ENCODE peak calls at places on chromosomes 13 and 19, in nine cellular contexts. O is brain microvascular endothelial cell, U is uterus, I is bronchial epithelial cell, S is BJ, R is neuronal stem cell, L is right atrium auricular region, A is cardiac muscle cell, W is IMR-90. G is an unnamed sample.

GRCh38 chr13:37198629-37199028 is 93.2 kb upstream of the CSNK1A1L start:
- DNase-seq in O (no peak), U (no peak), I (no peak), S (no peak), R (peak; percentile 8), L (no peak), A (no peak), W (no peak), G (no peak)

GRCh38 chr19:49442354-49442753 is 1.0 kb upstream of the SLC17A7 start:
- DNase-seq in O (no peak), U (peak; percentile 70), I (no peak), S (no peak), R (no peak), L (peak; percentile 73), A (no peak), W (no peak), G (no peak)

GRCh38 chr19:37594982-37595382 is 306 bp downstream of the ZNF540 start:
- DNase-seq in O (peak; percentile 54), U (peak; percentile 57), I (no peak), S (no peak), R (no peak), L (peak; percentile 83), A (no peak), W (peak; percentile 58), G (no peak)

GRCh38 chr19:17751103-17751911 is at the start of gene FCHO1:
- DNase-seq in O (no peak), U (no peak), I (no peak), S (no peak), R (no peak), L (no peak), A (no peak), W (no peak), G (no peak)

GRCh38 chr13:31409678-31410356 is 210.0 kb downstream of the B3GLCT start:
- DNase-seq in O (no peak), U (no peak), I (peak; percentile 23), S (no peak), R (no peak), L (no peak), A (no peak), W (no peak), G (no peak)

GRCh38 chr19:15464394-15465385 is at the start of gene RASAL3:
- DNase-seq in O (no peak), U (no peak), I (no peak), S (no peak), R (no peak), L (no peak), A (no peak), W (no peak), G (no peak)

GRCh38 chr13:39892731-39893293 is 237.3 kb downstream of the COG6 start:
- DNase-seq in O (no peak), U (peak; percentile 51), I (no peak), S (no peak), R (no peak), L (no peak), A (no peak), W (no peak), G (no peak)

GRCh38 chr13:98349731-98350305 is 172.7 kb upstream of the RNF113B start:
- DNase-seq in O (no peak), U (no peak), I (no peak), S (no peak), R (no peak), L (no peak), A (peak; percentile 57), W (no peak), G (peak; percentile 66)

GRCh38 chr13:99749627-99750026 is 221.9 kb downstream of the ZIC5 start:
- DNase-seq in O (peak; percentile 3), U (no peak), I (no peak), S (no peak), R (no peak), L (no peak), A (no peak), W (no peak), G (no peak)

GRCh38 chr13:100156786-100157185 is 67.9 kb downstream of the PCCA start:
- DNase-seq in O (no peak), U (no peak), I (peak; percentile 83), S (no peak), R (no peak), L (no peak), A (no peak), W (no peak), G (no peak)

GRCh38 chr19:1054102-1055027 is 12.6 kb upstream of the ARHGAP45 start:
- DNase-seq in O (no peak), U (no peak), I (no peak), S (no peak), R (no peak), L (no peak), A (no peak), W (no peak), G (no peak)

GRCh38 chr13:113836917-113837553 is 26.8 kb downstream of the GAS6 start:
- DNase-seq in O (peak; percentile 81), U (peak; percentile 79), I (peak; percentile 91), S (peak; percentile 80), R (no peak), L (peak; percentile 78), A (peak; percentile 60), W (peak; percentile 85), G (no peak)

GRCh38 chr13:93254775-93255174 is 28.2 kb downstream of the GPC6 start:
- DNase-seq in O (no peak), U (no peak), I (no peak), S (no peak), R (no peak), L (no peak), A (no peak), W (no peak), G (no peak)

GRCh38 chr13:107753748-107754147 is 461.6 kb downstream of the LIG4 start:
- DNase-seq in O (no peak), U (no peak), I (no peak), S (no peak), R (no peak), L (no peak), A (no peak), W (no peak), G (no peak)

GRCh38 chr19:35609881-35610353 is 2.6 kb upstream of the HAUS5 start:
- DNase-seq in O (no peak), U (no peak), I (no peak), S (no peak), R (no peak), L (no peak), A (no peak), W (no peak), G (no peak)

GRCh38 chr19:13995017-13995728 is 10.9 kb downstream of the RFX1 start:
- DNase-seq in O (no peak), U (no peak), I (no peak), S (peak; percentile 29), R (no peak), L (no peak), A (no peak), W (peak; percentile 43), G (no peak)

GRCh38 chr19:12757544-12758274 is 6.1 kb downstream of the BEST2 start:
- DNase-seq in O (peak; percentile 71), U (peak; percentile 73), I (peak; percentile 40), S (no peak), R (peak; percentile 80), L (peak; percentile 73), A (peak; percentile 76), W (peak; percentile 61), G (peak; percentile 83)

GRCh38 chr13:60663788-60664187 is 266.8 kb downstream of the TDRD3 start:
- DNase-seq in O (no peak), U (no peak), I (no peak), S (no peak), R (no peak), L (no peak), A (no peak), W (no peak), G (no peak)

GRCh38 chr13:45500492-45501174 is 35.9 kb downstream of the COG3 start:
- DNase-seq in O (peak; percentile 88), U (no peak), I (peak; percentile 71), S (peak; percentile 69), R (no peak), L (no peak), A (no peak), W (peak; percentile 96), G (no peak)
- H3K4me3 ChIP-seq in O (no peak overlapping the region), U (no peak overlapping the region), I (no peak overlapping the region), S (no peak overlapping the region), R (no peak overlapping the region), L (no peak overlapping the region), A (no peak overlapping the region), W (no peak overlapping the region), G (no peak overlapping the region)

DNA sequence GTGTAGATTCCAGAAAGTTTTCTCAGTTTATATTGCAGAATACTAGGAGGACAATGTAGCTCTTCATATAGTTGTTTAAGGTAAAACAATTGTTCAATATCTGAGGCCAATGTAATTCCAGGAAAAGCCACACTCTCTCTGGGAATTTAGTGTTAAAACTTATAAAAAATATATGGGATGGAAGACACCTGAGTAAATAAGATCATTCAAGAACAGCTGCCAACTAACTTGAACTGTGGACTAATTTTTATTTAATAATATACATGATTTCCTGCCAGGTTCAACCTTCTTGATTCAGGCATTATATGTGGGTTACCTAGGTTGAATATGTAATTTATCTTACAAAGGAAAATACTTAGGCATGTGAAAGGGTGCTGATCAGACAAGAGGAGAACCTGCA is 841.1 kb upstream of the PRR20A start:
- DNase-seq in O (no peak), U (no peak), I (no peak), S (no peak), R (no peak), L (no peak), A (no peak), W (no peak), G (no peak)
- H3K27me3 ChIP-seq in O (no peaks in the 10 kb centered on the region), U (no peaks in the 10 kb centered on the region), I (no peaks in the 10 kb centered on the region), S (no peaks in the 10 kb centered on the region), R (no peaks in the 10 kb centered on the region), L (no peaks in the 10 kb centered on the region), A (no peaks in the 10 kb centered on the region), W (no peaks in the 10 kb centered on the region), G (no peaks in the 10 kb centered on the region)

GRCh38 chr19:56596676-56597075 is 1.6 kb downstream of the ZNF71 start:
- DNase-seq in O (no peak), U (no peak), I (no peak), S (no peak), R (no peak), L (no peak), A (no peak), W (no peak), G (no peak)
- H3K4me3 ChIP-seq in O (no peak overlapping the region), U (no peak overlapping the region), I (no peak overlapping the region), S (no peak overlapping the region), R (no peak overlapping the region), L (no peak overlapping the region), A (no peak overlapping the region), W (no peak overlapping the region), G (no peak overlapping the region)

GRCh38 chr19:54426291-54426918 is 11.1 kb downstream of the TTYH1 start:
- DNase-seq in O (no peak), U (no peak), I (no peak), S (no peak), R (no peak), L (no peak), A (no peak), W (no peak), G (no peak)
- H3K27me3 ChIP-seq in O (no peaks in the 10 kb centered on the region), U (peaks cover 29% of the 10 kb centered on the region), I (no peaks in the 10 kb centered on the region), S (peaks cover 14% of the 10 kb centered on the region), R (no peaks in the 10 kb centered on the region), L (no peaks in the 10 kb centered on the region), A (peaks cover 25% of the 10 kb centered on the region), W (peaks cover 15% of the 10 kb centered on the region), G (peaks cover 63% of the 10 kb centered on the region)

GRCh38 chr19:4557971-4558941 is 1.2 kb downstream of the SEMA6B start:
- DNase-seq in O (no peak), U (peak; percentile 34), I (no peak), S (no peak), R (no peak), L (no peak), A (peak; percentile 50), W (no peak), G (peak; percentile 64)
- H3K4me3 ChIP-seq in O (no peak overlapping the region), U (peak overlapping the region; percentile 8), I (no peak overlapping the region), S (no peak overlapping the region), R (no peak overlapping the region), L (peak overlapping the region; percentile 49), A (no peak overlapping the region), W (no peak overlapping the region), G (no peak overlapping the region)

GRCh38 chr13:43473437-43473836 is 313.3 kb downstream of the ENOX1 start:
- DNase-seq in O (no peak), U (no peak), I (no peak), S (no peak), R (no peak), L (no peak), A (peak; percentile 78), W (no peak), G (peak; percentile 60)
- H3K27me3 ChIP-seq in O (no peaks in the 10 kb centered on the region), U (no peaks in the 10 kb centered on the region), I (no peaks in the 10 kb centered on the region), S (no peaks in the 10 kb centered on the region), R (no peaks in the 10 kb centered on the region), L (no peaks in the 10 kb centered on the region), A (no peaks in the 10 kb centered on the region), W (no peaks in the 10 kb centered on the region), G (no peaks in the 10 kb centered on the region)